ENCODE peak calls at places on chromosome 1, in nine cellular contexts. Q is PC-3; T is K562; C is cardiac muscle cell; Y is CD8-positive, alpha-beta memory T cell; L is small intestine; G is neuronal stem cell; A is suprapubic skin; O is effector memory CD4-positive, alpha-beta T cell. U is an unnamed sample.

GRCh38 chr1:43835141-43836021 is 98.2 kb upstream of the ARTN start:
- DNase-seq in Q (peak; percentile 95), C (no peak), T (peak; percentile 86), G (no peak), Y (no peak), A (no peak), L (no peak), O (no peak), U (peak; percentile 40)

GRCh38 chr1:84913025-84913892 is 20.3 kb upstream of the LPAR3 start:
- DNase-seq in O (no peak), A (no peak), T (no peak), L (peak; percentile 88), G (no peak), Y (no peak), C (no peak), Q (no peak), U (no peak)

GRCh38 chr1:54959241-54959640 is 21.2 kb upstream of the TMEM61 start:
- DNase-seq in C (no peak), T (no peak), Y (no peak), A (no peak), G (no peak), O (no peak), L (no peak), Q (no peak), U (no peak)

GRCh38 chr1:224720216-224720615 is 104.1 kb downstream of the CNIH3 start:
- DNase-seq in Y (no peak), Q (no peak), L (no peak), O (no peak), G (no peak), T (no peak), A (no peak), C (no peak), U (no peak)

GRCh38 chr1:209625205-209625549 is 27.0 kb downstream of the LAMB3 start:
- DNase-seq in A (no peak), G (no peak), T (no peak), Q (no peak), O (no peak), C (peak; percentile 77), Y (no peak), L (no peak), U (no peak)

GRCh38 chr1:116690809-116691323 is 23.3 kb upstream of the IGSF3 start:
- DNase-seq in G (no peak), A (no peak), Y (no peak), L (no peak), T (no peak), O (no peak), C (no peak), Q (no peak), U (no peak)

GRCh38 chr1:62175568-62176179 is 19.0 kb upstream of the L1TD1 start:
- DNase-seq in G (peak; percentile 60), T (peak; percentile 34), Q (peak; percentile 77), C (peak; percentile 73), Y (peak; percentile 37), L (peak; percentile 50), A (peak; percentile 18), O (no peak), U (peak; percentile 76)

GRCh38 chr1:234944439-234945369 is 183.9 kb downstream of the TOMM20 start:
- DNase-seq in O (no peak), Q (no peak), Y (no peak), T (no peak), C (no peak), L (no peak), G (no peak), A (no peak), U (no peak)

GRCh38 chr1:200887772-200888348 is 6.8 kb upstream of the INAVA start:
- DNase-seq in Y (no peak), L (no peak), G (no peak), A (no peak), Q (no peak), C (no peak), O (no peak), T (no peak), U (no peak)

GRCh38 chr1:191371626-191372025 is 786.6 kb upstream of the RGS18 start:
- DNase-seq in L (no peak), T (no peak), O (no peak), G (no peak), Q (no peak), C (no peak), A (no peak), Y (no peak), U (no peak)
- H3K4me3 ChIP-seq in L (no peak overlapping the region), T (no peak overlapping the region), O (no peak overlapping the region), G (no peak overlapping the region), Q (no peak overlapping the region), C (no peak overlapping the region), A (no peak overlapping the region), Y (no peak overlapping the region), U (no peak overlapping the region)

GRCh38 chr1:226123212-226123560 is 60.7 kb downstream of the H3-3A start:
- DNase-seq in O (no peak), G (no peak), T (peak; percentile 16), A (no peak), Q (no peak), Y (no peak), C (no peak), L (no peak), U (no peak)
- H3K4me1 ChIP-seq in O (peaks cover 14% of the 10 kb centered on the region), G (peaks cover 18% of the 10 kb centered on the region), T (peaks cover 10% of the 10 kb centered on the region), A (peaks cover 46% of the 10 kb centered on the region), Q (peaks cover 48% of the 10 kb centered on the region), Y (peaks cover 25% of the 10 kb centered on the region), C (peaks cover 12% of the 10 kb centered on the region), L (peaks cover 4% of the 10 kb centered on the region), U (peaks cover 16% of the 10 kb centered on the region)

DNA sequence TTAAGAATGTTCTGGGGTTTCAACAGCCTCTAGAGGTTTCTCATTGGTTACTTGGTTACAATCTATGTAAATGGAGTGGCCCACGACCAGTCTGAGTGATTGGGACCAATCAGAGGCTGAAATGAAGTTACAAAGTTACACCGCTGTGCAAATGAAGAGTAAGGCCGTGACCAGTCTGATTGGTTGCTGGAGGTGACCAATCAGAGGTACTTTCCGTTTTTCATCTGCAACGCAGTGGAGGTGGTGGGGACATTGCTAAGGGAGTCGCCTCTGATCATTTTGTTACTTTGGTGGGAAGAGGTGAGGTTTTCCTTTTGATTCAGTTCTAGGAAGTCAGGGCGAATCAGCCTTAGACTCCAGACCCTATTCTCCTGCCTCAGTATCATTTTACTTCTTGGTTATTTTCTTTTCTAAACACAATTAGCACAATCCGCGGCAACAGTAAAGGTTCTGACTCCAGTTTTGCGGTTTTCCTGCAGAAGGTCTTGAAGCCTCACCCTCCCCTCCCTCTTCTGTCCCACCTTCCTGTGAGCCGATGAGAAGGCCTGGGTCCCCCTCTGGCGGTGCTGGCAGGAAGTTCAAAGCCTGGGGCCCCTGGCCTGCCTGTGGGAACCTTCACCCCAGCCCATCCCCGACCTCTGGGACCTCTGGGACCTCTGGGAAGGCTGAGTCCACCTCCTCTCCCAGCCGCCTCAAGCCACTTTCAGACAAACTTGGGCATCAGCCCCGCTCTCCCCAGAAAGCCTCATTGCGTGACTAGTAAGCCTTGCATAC is 38.7 kb upstream of the TTC34 start:
- DNase-seq in T (peak; percentile 41), G (no peak), O (peak; percentile 21), A (no peak), Q (no peak), Y (peak; percentile 72), L (peak; percentile 25), C (no peak), U (no peak)
- H3K9me3 ChIP-seq in T (no peaks in the 10 kb centered on the region), G (peaks cover 14% of the 10 kb centered on the region), O (no peaks in the 10 kb centered on the region), A (no peaks in the 10 kb centered on the region), Q (peaks cover 8% of the 10 kb centered on the region), Y (no peaks in the 10 kb centered on the region), L (no peaks in the 10 kb centered on the region), C (no peaks in the 10 kb centered on the region), U (no peaks in the 10 kb centered on the region)

DNA sequence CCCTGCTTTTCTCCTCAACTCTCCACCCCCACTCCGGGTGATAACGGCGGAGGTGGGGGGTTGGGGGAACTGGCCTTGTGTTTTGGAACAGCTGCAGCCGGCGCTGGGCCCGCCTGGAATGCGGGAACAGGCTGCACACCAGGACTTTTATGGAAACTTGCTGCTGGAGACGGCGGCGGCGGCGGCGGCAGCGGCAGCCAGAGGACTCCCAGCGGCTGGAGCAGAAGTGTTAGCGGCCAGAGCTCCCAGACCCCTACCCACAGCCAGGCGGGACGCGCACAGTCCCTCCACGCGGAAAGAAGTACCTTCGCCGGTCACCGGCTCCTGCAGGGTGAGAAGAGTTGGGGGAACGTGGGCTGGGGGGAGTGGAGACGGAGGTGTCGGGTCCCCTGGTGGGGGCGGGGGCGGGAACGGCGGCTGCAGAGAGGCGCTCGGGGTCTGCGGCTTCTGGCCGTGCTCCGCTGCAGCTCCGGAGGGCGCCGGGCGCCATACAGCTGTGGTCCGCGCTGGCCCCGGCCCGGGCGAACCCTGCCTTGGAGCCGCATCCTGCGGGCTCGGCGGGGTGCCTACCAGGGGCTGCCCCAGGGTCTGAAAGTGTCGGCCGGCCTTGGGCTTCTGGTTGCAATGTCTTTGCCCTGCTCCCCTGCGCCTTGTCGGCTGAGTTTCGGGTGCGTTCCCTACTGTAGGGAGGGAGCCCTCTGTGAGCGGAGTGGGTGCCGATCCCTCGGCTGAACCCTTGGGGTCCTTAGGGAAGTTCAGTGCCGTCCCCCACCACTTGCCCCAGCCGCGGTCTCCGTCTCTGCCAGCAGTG is at the start of gene NEXN:
- DNase-seq in Y (peak; percentile 21), L (peak; percentile 24), C (peak; percentile 93), G (peak; percentile 82), A (peak; percentile 84), T (peak; percentile 37), O (no peak), Q (peak; percentile 48), U (peak; percentile 79)
- H3K4me3 ChIP-seq in Y (no peak within 1 kb of the TSS), L (peak within 1 kb of the TSS; percentile 62), C (peak within 1 kb of the TSS; percentile 82), G (peak within 1 kb of the TSS; percentile 97), A (peak within 1 kb of the TSS; percentile 76), T (peak within 1 kb of the TSS; percentile 53), O (peak within 1 kb of the TSS; percentile 53), Q (peak within 1 kb of the TSS; percentile 93), U (peak within 1 kb of the TSS; percentile 65)

GRCh38 chr1:183090386-183091006 is 67.3 kb downstream of the LAMC1 start:
- DNase-seq in Y (no peak), A (peak; percentile 80), G (no peak), Q (no peak), C (no peak), T (no peak), O (no peak), L (no peak), U (no peak)
- H3K4me1 ChIP-seq in Y (no peaks in the 10 kb centered on the region), A (peaks cover 25% of the 10 kb centered on the region), G (peaks cover 8% of the 10 kb centered on the region), Q (peaks cover 47% of the 10 kb centered on the region), C (peaks cover 26% of the 10 kb centered on the region), T (no peaks in the 10 kb centered on the region), O (no peaks in the 10 kb centered on the region), L (no peaks in the 10 kb centered on the region), U (peaks cover 14% of the 10 kb centered on the region)

GRCh38 chr1:2812136-2812535 is 10.6 kb upstream of the TTC34 start:
- DNase-seq in Y (no peak), O (no peak), T (no peak), L (no peak), Q (no peak), A (no peak), C (no peak), G (no peak), U (no peak)
- H3K9me3 ChIP-seq in Y (no peaks in the 10 kb centered on the region), O (no peaks in the 10 kb centered on the region), T (no peaks in the 10 kb centered on the region), L (no peaks in the 10 kb centered on the region), Q (no peaks in the 10 kb centered on the region), A (peaks cover 5% of the 10 kb centered on the region), C (no peaks in the 10 kb centered on the region), G (peaks cover 15% of the 10 kb centered on the region), U (no peaks in the 10 kb centered on the region)